ENCODE peak calls at places on chromosomes 4 and X, in six cellular contexts. Q is fibroblast of lung, B is ascending aorta, X is right lobe of liver, S is body of pancreas, W is OCI-LY7. R is an unnamed sample.

GRCh38 chr4:38150766-38151165 is 190.6 kb downstream of the PTTG2 start:
- DNase-seq in Q (no peak), B (no peak), X (no peak), S (no peak), W (no peak), R (no peak)

GRCh38 chr4:74659576-74660411 is 134.5 kb downstream of the BTC start:
- DNase-seq in Q (peak; percentile 100), B (no peak), X (no peak), S (no peak), W (no peak), R (peak; percentile 90)

GRCh38 chr4:1376841-1377605 is 29.2 kb downstream of the NKX1-1 start:
- DNase-seq in Q (no peak), B (no peak), X (peak; percentile 53), S (peak; percentile 14), W (no peak), R (no peak)

GRCh38 chr4:121164291-121164690 is at the start of gene TNIP3:
- DNase-seq in Q (no peak), B (no peak), X (no peak), S (no peak), W (no peak), R (peak; percentile 62)

GRCh38 chrX:153580700-153581386 is 18.1 kb downstream of the CCNQ start:
- DNase-seq in Q (no peak), B (no peak), X (no peak), S (peak; percentile 24), W (no peak), R (no peak)

GRCh38 chr4:78553526-78554060 is 2.0 kb downstream of the ANXA3 start:
- DNase-seq in Q (peak; percentile 33), B (no peak), X (no peak), S (no peak), W (no peak), R (no peak)

GRCh38 chr4:150722908-150723362 is 141.0 kb downstream of the MAB21L2 start:
- DNase-seq in Q (peak; percentile 65), B (peak; percentile 74), X (peak; percentile 90), S (peak; percentile 98), W (no peak), R (peak; percentile 12)

GRCh38 chrX:139708067-139708466 is at the start of gene MCF2:
- DNase-seq in Q (no peak), B (no peak), X (no peak), S (no peak), W (no peak), R (no peak)

GRCh38 chr4:69717778-69718177 is 42.6 kb downstream of the SULT1B1 start:
- DNase-seq in Q (no peak), B (no peak), X (no peak), S (no peak), W (no peak), R (no peak)

GRCh38 chr4:134780244-134780643 is 578.7 kb upstream of the PABPC4L start:
- DNase-seq in Q (no peak), B (no peak), X (no peak), S (no peak), W (no peak), R (no peak)

GRCh38 chr4:152729466-152729865 is 49.7 kb upstream of the TMEM154 start:
- DNase-seq in Q (peak; percentile 17), B (no peak), X (no peak), S (no peak), W (no peak), R (peak; percentile 64)

GRCh38 chrX:143536176-143536575 is 18.9 kb upstream of the SPANXN3 start:
- DNase-seq in Q (no peak), B (no peak), X (no peak), S (peak; percentile 68), W (no peak), R (no peak)

GRCh38 chr4:133812954-133813353 is 388.6 kb downstream of the PABPC4L start:
- DNase-seq in Q (no peak), B (no peak), X (no peak), S (no peak), W (no peak), R (no peak)

GRCh38 chr4:8778301-8778700 is 93.3 kb downstream of the HMX1 start:
- DNase-seq in Q (no peak), B (no peak), X (no peak), S (no peak), W (no peak), R (no peak)

DNA sequence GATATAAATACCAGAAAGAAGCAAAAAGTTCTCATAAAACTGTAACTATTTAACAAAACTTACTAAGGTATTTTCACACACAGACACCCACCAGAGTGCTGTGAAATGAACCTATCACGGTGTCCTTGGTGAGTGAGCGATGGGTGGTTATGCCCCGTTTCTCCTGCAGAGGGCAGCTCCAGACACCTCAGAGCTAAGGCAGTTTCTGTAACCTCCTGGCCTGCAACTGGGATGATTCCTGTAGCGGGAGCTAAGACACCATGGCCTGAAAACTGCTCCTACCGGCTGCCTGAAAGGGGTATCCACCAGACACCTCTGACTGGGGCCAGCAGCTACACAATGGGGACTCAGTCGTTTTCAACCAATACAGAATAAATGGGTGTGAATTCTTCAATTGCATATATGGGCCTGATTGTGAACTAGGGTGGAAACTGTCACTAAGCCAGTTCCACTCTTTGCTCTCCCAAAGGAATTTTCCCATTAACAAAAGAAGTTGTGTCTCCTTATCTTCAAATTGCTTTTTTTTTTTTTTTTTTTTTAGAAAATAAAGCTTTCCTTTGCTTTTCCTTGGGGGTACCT is 2375.8 kb upstream of the TENM3 start:
- DNase-seq in Q (peak; percentile 70), B (no peak), X (peak; percentile 55), S (peak; percentile 74), W (peak; percentile 82), R (peak; percentile 7)
- TF ChIP-seq CTCF in Q (peak; percentile 87), B (no peak), X (peak; percentile 56), S (peak; percentile 62), W (peak; percentile 97), R (peak; percentile 70)

GRCh38 chr4:15792974-15793373 is 14.8 kb downstream of the CD38 start:
- DNase-seq in Q (no peak), B (no peak), X (no peak), S (no peak), W (no peak), R (no peak)

GRCh38 chr4:15794432-15794831 is 16.3 kb downstream of the CD38 start:
- DNase-seq in Q (no peak), B (no peak), X (no peak), S (no peak), W (no peak), R (no peak)

GRCh38 chr4:15793506-15794363 is 15.6 kb downstream of the CD38 start:
- DNase-seq in Q (no peak), B (no peak), X (no peak), S (no peak), W (no peak), R (no peak)

GRCh38 chr4:15797320-15797719 is 19.2 kb downstream of the CD38 start:
- DNase-seq in Q (no peak), B (no peak), X (no peak), S (no peak), W (no peak), R (no peak)

GRCh38 chr4:15794905-15795304 is 16.8 kb downstream of the CD38 start:
- DNase-seq in Q (no peak), B (no peak), X (no peak), S (no peak), W (no peak), R (no peak)
- H3K27ac ChIP-seq in Q (no peak overlapping the region), B (no peak overlapping the region), X (no peak overlapping the region), S (no peak overlapping the region), W (peak overlapping the region; percentile 19), R (no peak overlapping the region)

DNA sequence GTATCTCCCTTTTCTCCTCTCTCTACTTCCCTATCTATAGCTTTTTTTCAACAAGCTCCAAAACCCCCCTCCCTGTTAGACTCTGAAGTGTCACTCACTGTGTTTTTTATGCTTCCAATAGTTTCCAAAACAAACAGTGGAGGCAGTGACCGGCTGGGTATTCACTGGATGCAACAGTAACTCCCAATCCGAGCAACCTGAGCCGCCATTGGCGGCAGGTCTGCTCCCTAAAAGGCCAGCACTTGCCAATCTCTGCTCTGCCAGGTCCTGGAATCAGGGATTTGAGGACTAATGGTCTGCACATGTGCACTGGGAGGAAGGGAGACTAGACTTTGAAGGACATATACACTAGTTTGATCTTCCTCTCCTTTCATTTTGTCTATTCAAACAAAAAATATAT is 7.1 kb downstream of the TBX22 start:
- DNase-seq in Q (no peak), B (no peak), X (no peak), S (no peak), W (no peak), R (no peak)
- TF ChIP-seq CTCF in Q (no peak), B (no peak), X (no peak), S (no peak), W (no peak), R (no peak)

GRCh38 chrX:69759921-69760625 is 144.2 kb downstream of the EDA start:
- DNase-seq in Q (no peak), B (no peak), X (no peak), S (no peak), W (no peak), R (no peak)
- H3K27ac ChIP-seq in Q (no peak overlapping the region), B (no peak overlapping the region), X (no peak overlapping the region), S (no peak overlapping the region), W (no peak overlapping the region), R (no peak overlapping the region)

DNA sequence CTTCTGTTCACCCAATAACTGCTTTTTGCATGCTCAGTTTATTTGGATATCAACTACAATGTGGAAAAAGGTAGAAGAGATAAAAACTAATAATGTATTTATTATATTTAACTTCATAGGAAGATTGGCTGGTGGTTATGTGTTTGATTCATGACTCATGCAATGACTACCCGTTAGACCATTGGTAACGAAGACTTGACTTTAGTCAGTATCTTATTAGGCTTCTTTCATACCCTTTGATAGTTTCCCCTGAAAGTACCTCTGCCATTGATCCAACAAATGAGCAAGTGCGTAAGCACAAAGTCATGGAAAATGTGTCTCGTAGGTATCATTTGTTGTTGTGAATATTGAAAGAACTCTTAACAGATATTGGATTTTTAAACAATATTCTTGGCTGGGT is 394.7 kb downstream of the PPP3CA start:
- DNase-seq in Q (no peak), B (no peak), X (no peak), S (no peak), W (no peak), R (no peak)
- TF ChIP-seq CTCF in Q (no peak), B (no peak), X (no peak), S (no peak), W (no peak), R (no peak)

DNA sequence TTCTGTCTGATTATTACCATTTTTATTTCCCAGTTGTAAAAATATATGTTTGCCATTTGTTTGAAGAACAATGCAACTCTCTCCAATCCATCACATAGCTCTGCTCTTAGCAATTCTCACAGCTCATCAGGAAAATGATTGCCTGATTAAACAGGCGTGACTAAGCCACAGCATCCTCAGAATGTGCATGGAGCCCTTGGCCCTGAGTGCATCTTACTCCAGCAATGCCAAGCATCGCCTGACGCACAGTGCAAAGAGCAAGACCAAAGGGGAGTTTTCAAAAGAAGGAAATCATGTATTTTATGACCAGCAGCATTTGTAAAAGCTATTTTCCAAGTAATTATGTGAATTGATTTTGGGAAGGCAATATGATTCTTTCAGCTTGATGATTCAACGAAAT is 137.9 kb upstream of the FAM9B start:
- DNase-seq in Q (peak; percentile 61), B (no peak), X (no peak), S (no peak), W (no peak), R (no peak)
- H3K27ac ChIP-seq in Q (no peak overlapping the region), B (no peak overlapping the region), X (no peak overlapping the region), S (no peak overlapping the region), W (no peak overlapping the region), R (no peak overlapping the region)

DNA sequence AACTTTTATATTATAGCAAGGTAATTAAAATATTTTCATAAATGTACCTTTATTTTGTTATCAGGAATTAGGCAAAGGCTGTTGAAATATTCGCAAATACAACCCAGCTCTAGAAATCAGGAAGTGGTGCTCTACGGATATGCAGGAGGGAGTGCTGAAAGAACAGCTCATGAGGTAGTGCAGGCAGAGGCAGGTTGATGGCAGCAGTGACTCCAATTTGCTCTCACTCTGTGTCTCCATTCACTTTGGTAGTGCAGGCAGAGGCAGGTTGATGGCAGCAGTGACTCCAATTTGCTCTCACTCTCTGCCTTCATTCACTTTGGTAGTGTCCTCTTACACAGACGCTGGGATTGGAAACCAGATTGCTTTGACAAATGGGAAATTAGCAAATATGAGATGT is 277.9 kb downstream of the TRIML1 start:
- DNase-seq in Q (no peak), B (no peak), X (no peak), S (no peak), W (no peak), R (no peak)
- TF ChIP-seq CTCF in Q (no peak), B (no peak), X (no peak), S (no peak), W (no peak), R (no peak)

R was measured in RWPE1.